ENCODE peak calls at places on chromosomes 1 and 21, in six cellular contexts. O is tibial nerve, M is brain microvascular endothelial cell, D is thoracic aorta, U is AG04450, F is epithelial cell of esophagus. H is an unnamed sample.

GRCh38 chr1:202122639-202123335 is at the start of gene GPR37L1:
- DNase-seq in M (no peak), U (no peak), D (no peak), O (peak; percentile 44), F (no peak), H (peak; percentile 90)

GRCh38 chr21:25999935-26000582 is 170.5 kb downstream of the APP start:
- DNase-seq in M (no peak), D (no peak), U (no peak), F (no peak), O (no peak), H (no peak)

GRCh38 chr1:7303554-7304347 is 467.3 kb upstream of the VAMP3 start:
- DNase-seq in U (no peak), F (no peak), D (no peak), M (no peak), O (no peak), H (no peak)

GRCh38 chr1:6259491-6260362 is 1.2 kb downstream of the GPR153 start:
- DNase-seq in O (peak; percentile 73), D (peak; percentile 25), F (peak; percentile 91), M (peak; percentile 48), U (peak; percentile 23), H (peak; percentile 66)

GRCh38 chr1:180521474-180522203 is 19.3 kb upstream of the ACBD6 start:
- DNase-seq in D (no peak), O (no peak), F (peak; percentile 89), U (no peak), M (no peak), H (no peak)

GRCh38 chr1:12276225-12276624 is 46.4 kb downstream of the VPS13D start:
- DNase-seq in F (peak; percentile 61), M (peak; percentile 34), U (no peak), D (no peak), O (no peak), H (no peak)

GRCh38 chr1:14987829-14988603 is 165.5 kb upstream of the TMEM51 start:
- DNase-seq in O (no peak), M (no peak), F (no peak), D (no peak), U (no peak), H (no peak)

GRCh38 chr1:174052621-174053020 is 30.5 kb upstream of the RC3H1 start:
- DNase-seq in F (no peak), U (no peak), O (no peak), M (no peak), D (no peak), H (no peak)

GRCh38 chr21:36507397-36508018 is 27.6 kb upstream of the CLDN14 start:
- DNase-seq in F (peak; percentile 21), O (no peak), M (peak; percentile 6), U (no peak), D (no peak), H (no peak)

GRCh38 chr1:156788136-156788535 is 20.8 kb downstream of the PRCC start:
- DNase-seq in D (no peak), F (no peak), U (no peak), O (no peak), M (no peak), H (no peak)

GRCh38 chr1:2639203-2639602 is 6.4 kb upstream of the MMEL1 start:
- DNase-seq in O (no peak), F (no peak), U (no peak), M (no peak), D (no peak), H (no peak)

GRCh38 chr21:45590246-45590725 is 48.0 kb upstream of the SLC19A1 start:
- DNase-seq in O (peak; percentile 33), M (no peak), F (peak; percentile 35), D (no peak), U (no peak), H (no peak)

GRCh38 chr1:155236451-155236850 is 18.8 kb downstream of the ENTREP3 start:
- DNase-seq in D (no peak), M (no peak), F (no peak), O (no peak), U (no peak), H (no peak)

GRCh38 chr1:38208720-38209632 is 162.4 kb upstream of the POU3F1 start:
- DNase-seq in D (no peak), M (no peak), F (no peak), O (no peak), U (no peak), H (no peak)

GRCh38 chr1:11738783-11739182 is 2.8 kb downstream of the AGTRAP start:
- DNase-seq in U (no peak), M (no peak), F (no peak), O (no peak), D (no peak), H (no peak)

GRCh38 chr1:38053416-38054091 is 7.0 kb upstream of the POU3F1 start:
- DNase-seq in F (no peak), D (no peak), O (no peak), U (no peak), M (no peak), H (no peak)

GRCh38 chr1:171666114-171666769 is 13.8 kb upstream of the MYOC start:
- DNase-seq in D (no peak), O (no peak), U (no peak), M (no peak), F (no peak), H (no peak)

GRCh38 chr21:18000961-18001522 is 181.9 kb upstream of the C21orf91 start:
- DNase-seq in U (no peak), M (no peak), D (no peak), O (no peak), F (no peak), H (no peak)

GRCh38 chr1:109771712-109772657 is 8.3 kb upstream of the EPS8L3 start:
- DNase-seq in O (no peak), U (no peak), M (no peak), F (no peak), D (no peak), H (peak; percentile 25)

GRCh38 chr1:201025571-201026002 is 2.1 kb upstream of the KIF21B start:
- DNase-seq in F (no peak), O (no peak), U (no peak), D (no peak), M (peak; percentile 30), H (no peak)

GRCh38 chr21:45458281-45459170 is 53.6 kb downstream of the COL18A1 start:
- DNase-seq in U (no peak), D (no peak), O (no peak), F (no peak), M (no peak), H (no peak)

GRCh38 chr1:162004441-162004950 is 19.2 kb downstream of the OLFML2B start:
- DNase-seq in D (no peak), O (no peak), F (no peak), U (no peak), M (no peak), H (no peak)

GRCh38 chr1:184768467-184768866 is 13.8 kb upstream of the EDEM3 start:
- DNase-seq in F (no peak), M (no peak), U (no peak), D (no peak), O (no peak), H (no peak)

GRCh38 chr1:93844262-93845045 is 34.6 kb downstream of the DNTTIP2 start:
- DNase-seq in M (peak; percentile 76), D (no peak), O (no peak), F (peak; percentile 87), U (peak; percentile 62), H (no peak)

GRCh38 chr1:208757846-208758245 is 513.7 kb upstream of the PLXNA2 start:
- DNase-seq in O (no peak), M (no peak), D (no peak), U (no peak), F (peak; percentile 41), H (no peak)

GRCh38 chr1:93814059-93814794 is 64.8 kb downstream of the DNTTIP2 start:
- DNase-seq in O (peak; percentile 19), F (peak; percentile 85), D (peak; percentile 4), U (peak; percentile 53), M (peak; percentile 79), H (peak; percentile 52)

GRCh38 chr1:206633708-206634121 is 1.6 kb upstream of the DYRK3 start:
- DNase-seq in U (peak; percentile 77), M (peak; percentile 75), D (peak; percentile 15), F (peak; percentile 97), O (no peak), H (no peak)
- TF ChIP-seq CTCF in U (no peak), M (no peak), D (no peak), F (no peak), O (no peak), H (no peak)

GRCh38 chr1:20165522-20165951 is 20.4 kb upstream of the UBXN10 start:
- DNase-seq in D (no peak), O (no peak), F (peak; percentile 28), U (no peak), M (peak; percentile 21), H (no peak)
- TF ChIP-seq CTCF in D (no peak), O (no peak), F (peak; percentile 35), U (peak; percentile 40), M (peak; percentile 47), H (peak; percentile 20)

DNA sequence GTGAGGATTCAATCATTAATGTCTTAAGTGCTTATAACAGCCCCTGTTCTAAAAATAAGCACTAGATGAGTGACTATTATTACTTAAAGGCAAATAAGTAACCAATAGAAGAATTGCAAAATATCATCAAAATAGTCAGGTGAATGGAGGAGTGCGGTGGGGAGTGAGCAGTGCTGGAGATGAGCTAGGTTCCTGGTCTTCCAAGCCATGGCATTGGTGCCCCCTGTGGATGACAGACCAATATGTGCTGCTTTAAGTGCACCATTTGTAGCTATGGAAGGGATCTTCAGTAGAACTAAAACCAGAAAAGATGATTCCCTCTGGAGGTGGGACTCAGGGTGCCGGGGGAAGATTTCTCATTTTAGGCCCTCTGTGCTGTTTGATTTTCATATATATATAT is 46.1 kb upstream of the SLC30A1 start:
- DNase-seq in U (no peak), M (no peak), D (no peak), F (peak; percentile 63), O (no peak), H (no peak)
- TF ChIP-seq CTCF in U (peak; percentile 32), M (peak; percentile 63), D (no peak), F (peak; percentile 9), O (peak; percentile 9), H (no peak)

GRCh38 chr1:48678684-48679083 is 98.0 kb downstream of the BEND5 start:
- DNase-seq in U (no peak), D (no peak), M (no peak), O (no peak), F (no peak), H (no peak)

GRCh38 chr1:48679107-48679506 is 97.6 kb downstream of the BEND5 start:
- DNase-seq in O (no peak), F (no peak), M (no peak), D (no peak), U (no peak), H (no peak)

GRCh38 chr1:48681476-48682305 is 95.0 kb downstream of the BEND5 start:
- DNase-seq in M (no peak), F (no peak), O (no peak), D (peak; percentile 19), U (no peak), H (no peak)

GRCh38 chr1:48679868-48680267 is 96.8 kb downstream of the BEND5 start:
- DNase-seq in M (no peak), O (no peak), F (no peak), U (no peak), D (no peak), H (no peak)

DNA sequence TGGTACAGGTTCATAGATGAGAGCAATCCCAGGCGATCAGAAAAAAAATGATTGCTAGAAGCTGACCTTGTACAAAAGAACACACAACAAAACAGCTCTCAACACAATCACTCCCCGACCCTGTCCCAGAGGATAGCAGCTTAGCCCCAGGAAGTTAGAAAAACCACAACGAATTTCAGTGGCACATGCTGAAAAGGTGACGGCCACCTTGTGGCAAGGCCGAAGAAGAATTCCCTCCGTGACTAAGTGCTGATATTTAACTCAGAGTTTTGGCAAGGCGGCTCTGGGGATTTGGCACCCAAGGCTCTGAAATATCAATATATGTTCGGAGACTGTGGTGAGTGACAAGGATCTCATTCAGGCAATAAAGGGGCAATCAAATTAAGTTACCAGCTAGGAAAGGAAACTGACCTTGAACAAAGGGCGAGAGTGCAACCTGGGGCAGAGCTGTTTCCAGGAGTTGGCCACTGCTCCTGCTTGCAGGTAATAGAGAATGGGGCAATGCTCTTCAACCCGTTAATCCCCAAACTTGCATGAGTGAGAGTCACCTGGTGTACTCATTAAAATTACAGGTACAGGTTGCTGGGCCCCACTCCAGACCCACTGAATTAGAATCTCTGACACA is 96.2 kb downstream of the BEND5 start:
- DNase-seq in U (no peak), D (no peak), F (no peak), O (no peak), M (no peak), H (no peak)
- TF ChIP-seq CTCF in U (no peak), D (peak; percentile 23), F (no peak), O (no peak), M (peak; percentile 23), H (no peak)

H was measured in dorsolateral prefrontal cortex.